ENCODE peak calls at places on chromosomes 6 and 20, in seven cellular contexts. One of them, this sample, is unnamed.

GRCh38 chr6:170248111-170248805 is 42.6 kb downstream of the DLL1 start:
- DNase-seq in transverse colon: no peak
- DNase-seq in HCT116: no peak
- DNase-seq in IMR-90: no peak
- DNase-seq in right lobe of liver: peak
- DNase-seq in K562: no peak
- DNase-seq in breast epithelium: no peak
- DNase-seq in this sample: no peak

GRCh38 chr6:85551264-85551663 is 42.4 kb downstream of the SNX14 start:
- DNase-seq in transverse colon: no peak
- DNase-seq in HCT116: no peak
- DNase-seq in IMR-90: no peak
- DNase-seq in right lobe of liver: no peak
- DNase-seq in K562: peak
- DNase-seq in breast epithelium: no peak
- DNase-seq in this sample: no peak

GRCh38 chr20:51014797-51015722 is 7.8 kb downstream of the KCNG1 start:
- DNase-seq in transverse colon: peak
- DNase-seq in HCT116: no peak
- DNase-seq in IMR-90: peak
- DNase-seq in right lobe of liver: no peak
- DNase-seq in K562: peak
- DNase-seq in breast epithelium: no peak
- DNase-seq in this sample: peak

GRCh38 chr6:167495506-167496391 is 170.9 kb downstream of the TTLL2 start:
- DNase-seq in transverse colon: no peak
- DNase-seq in HCT116: no peak
- DNase-seq in IMR-90: no peak
- DNase-seq in right lobe of liver: no peak
- DNase-seq in K562: no peak
- DNase-seq in breast epithelium: no peak
- DNase-seq in this sample: no peak

GRCh38 chr6:38676974-38677544 is 25.9 kb downstream of the GLO1 start:
- DNase-seq in transverse colon: no peak
- DNase-seq in HCT116: no peak
- DNase-seq in IMR-90: no peak
- DNase-seq in right lobe of liver: no peak
- DNase-seq in K562: no peak
- DNase-seq in breast epithelium: no peak
- DNase-seq in this sample: no peak

GRCh38 chr6:74626288-74626687 is 579.6 kb downstream of the COL12A1 start:
- DNase-seq in transverse colon: no peak
- DNase-seq in HCT116: no peak
- DNase-seq in IMR-90: no peak
- DNase-seq in right lobe of liver: no peak
- DNase-seq in K562: no peak
- DNase-seq in breast epithelium: no peak
- DNase-seq in this sample: no peak

GRCh38 chr20:17043323-17043722 is 183.5 kb upstream of the PCSK2 start:
- DNase-seq in transverse colon: no peak
- DNase-seq in HCT116: no peak
- DNase-seq in IMR-90: no peak
- DNase-seq in right lobe of liver: no peak
- DNase-seq in K562: no peak
- DNase-seq in breast epithelium: no peak
- DNase-seq in this sample: no peak

GRCh38 chr6:2158596-2159271 is 86.7 kb downstream of the GMDS start:
- DNase-seq in transverse colon: no peak
- DNase-seq in HCT116: peak
- DNase-seq in IMR-90: peak
- DNase-seq in right lobe of liver: no peak
- DNase-seq in K562: peak
- DNase-seq in breast epithelium: no peak
- DNase-seq in this sample: no peak

GRCh38 chr6:80003841-80004198 is 629 bp upstream of the TTK start:
- DNase-seq in transverse colon: peak
- DNase-seq in HCT116: no peak
- DNase-seq in IMR-90: no peak
- DNase-seq in right lobe of liver: peak
- DNase-seq in K562: no peak
- DNase-seq in breast epithelium: no peak
- DNase-seq in this sample: no peak

GRCh38 chr20:18001131-18001921 is 32.5 kb downstream of the MGME1 start:
- DNase-seq in transverse colon: peak
- DNase-seq in HCT116: no peak
- DNase-seq in IMR-90: peak
- DNase-seq in right lobe of liver: peak
- DNase-seq in K562: no peak
- DNase-seq in breast epithelium: peak
- DNase-seq in this sample: peak

GRCh38 chr20:63703471-63703975 is 4.3 kb downstream of the ARFRP1 start:
- DNase-seq in transverse colon: no peak
- DNase-seq in HCT116: no peak
- DNase-seq in IMR-90: no peak
- DNase-seq in right lobe of liver: no peak
- DNase-seq in K562: peak
- DNase-seq in breast epithelium: no peak
- DNase-seq in this sample: no peak

GRCh38 chr6:24905485-24905884 is 30.3 kb downstream of the RIPOR2 start:
- DNase-seq in transverse colon: no peak
- DNase-seq in HCT116: no peak
- DNase-seq in IMR-90: no peak
- DNase-seq in right lobe of liver: no peak
- DNase-seq in K562: no peak
- DNase-seq in breast epithelium: no peak
- DNase-seq in this sample: no peak

GRCh38 chr6:9365378-9365777 is 930.0 kb upstream of the SLC35B3 start:
- DNase-seq in transverse colon: no peak
- DNase-seq in HCT116: no peak
- DNase-seq in IMR-90: no peak
- DNase-seq in right lobe of liver: no peak
- DNase-seq in K562: no peak
- DNase-seq in breast epithelium: no peak
- DNase-seq in this sample: no peak

GRCh38 chr6:136823128-136823660 is 802 bp downstream of the PEX7 start:
- DNase-seq in transverse colon: no peak
- DNase-seq in HCT116: no peak
- DNase-seq in IMR-90: no peak
- DNase-seq in right lobe of liver: peak
- DNase-seq in K562: no peak
- DNase-seq in breast epithelium: peak
- DNase-seq in this sample: no peak

GRCh38 chr6:169250660-169251059 is 3.0 kb downstream of the THBS2 start:
- DNase-seq in transverse colon: no peak
- DNase-seq in HCT116: peak
- DNase-seq in IMR-90: peak
- DNase-seq in right lobe of liver: no peak
- DNase-seq in K562: no peak
- DNase-seq in breast epithelium: no peak
- DNase-seq in this sample: peak

GRCh38 chr20:47681977-47682812 is 103.1 kb downstream of the SULF2 start:
- DNase-seq in transverse colon: no peak
- DNase-seq in HCT116: no peak
- DNase-seq in IMR-90: no peak
- DNase-seq in right lobe of liver: no peak
- DNase-seq in K562: no peak
- DNase-seq in breast epithelium: no peak
- DNase-seq in this sample: no peak

GRCh38 chr6:123745877-123746276 is 57.8 kb upstream of the NKAIN2 start:
- DNase-seq in transverse colon: no peak
- DNase-seq in HCT116: no peak
- DNase-seq in IMR-90: peak
- DNase-seq in right lobe of liver: no peak
- DNase-seq in K562: no peak
- DNase-seq in breast epithelium: no peak
- DNase-seq in this sample: peak

DNA sequence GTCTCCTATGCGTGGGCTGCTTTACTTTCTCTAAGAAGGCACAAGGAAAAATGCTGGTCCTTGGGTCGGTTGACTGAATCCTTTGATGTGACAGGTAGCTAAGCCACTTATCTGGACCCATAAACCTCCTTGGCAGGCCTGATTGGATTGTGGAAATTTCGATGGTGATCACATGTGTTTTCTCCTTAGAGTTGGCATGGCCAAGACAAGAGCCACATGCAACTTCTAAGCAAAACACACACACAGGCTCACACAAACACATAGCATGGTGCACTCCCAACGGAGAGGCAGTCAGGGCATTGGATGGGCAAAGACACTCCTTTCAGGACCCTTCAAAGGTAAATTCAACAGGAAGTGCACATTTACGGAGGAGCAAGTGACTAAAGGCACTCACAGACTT is 95.2 kb downstream of the PSMG4 start:
- DNase-seq in transverse colon: no peak
- DNase-seq in HCT116: no peak
- DNase-seq in IMR-90: no peak
- DNase-seq in right lobe of liver: no peak
- DNase-seq in K562: no peak
- DNase-seq in breast epithelium: no peak
- DNase-seq in this sample: no peak
- TF ChIP-seq POLR2A in transverse colon: no peak
- TF ChIP-seq POLR2A in HCT116: no peak
- TF ChIP-seq POLR2A in IMR-90: no peak
- TF ChIP-seq POLR2A in right lobe of liver: no peak
- TF ChIP-seq POLR2A in K562: no peak
- TF ChIP-seq POLR2A in breast epithelium: no peak
- TF ChIP-seq POLR2A in this sample: no peak

GRCh38 chr20:4832469-4832868 is 110.8 kb downstream of the PRND start:
- DNase-seq in transverse colon: no peak
- DNase-seq in HCT116: no peak
- DNase-seq in IMR-90: no peak
- DNase-seq in right lobe of liver: no peak
- DNase-seq in K562: no peak
- DNase-seq in breast epithelium: no peak
- DNase-seq in this sample: no peak
- TF ChIP-seq POLR2A in transverse colon: no peak
- TF ChIP-seq POLR2A in HCT116: no peak
- TF ChIP-seq POLR2A in IMR-90: no peak
- TF ChIP-seq POLR2A in right lobe of liver: no peak
- TF ChIP-seq POLR2A in K562: no peak
- TF ChIP-seq POLR2A in breast epithelium: no peak
- TF ChIP-seq POLR2A in this sample: no peak

GRCh38 chr6:36197739-36198221 is 1.2 kb downstream of the BRPF3 start:
- DNase-seq in transverse colon: no peak
- DNase-seq in HCT116: no peak
- DNase-seq in IMR-90: no peak
- DNase-seq in right lobe of liver: peak
- DNase-seq in K562: no peak
- DNase-seq in breast epithelium: no peak
- DNase-seq in this sample: no peak

GRCh38 chr6:36195471-36196048 is 984 bp upstream of the BRPF3 start:
- DNase-seq in transverse colon: no peak
- DNase-seq in HCT116: no peak
- DNase-seq in IMR-90: no peak
- DNase-seq in right lobe of liver: no peak
- DNase-seq in K562: no peak
- DNase-seq in breast epithelium: no peak
- DNase-seq in this sample: no peak

GRCh38 chr6:36196880-36197548 is 470 bp downstream of the BRPF3 start:
- DNase-seq in transverse colon: peak
- DNase-seq in HCT116: peak
- DNase-seq in IMR-90: peak
- DNase-seq in right lobe of liver: peak
- DNase-seq in K562: peak
- DNase-seq in breast epithelium: peak
- DNase-seq in this sample: peak

GRCh38 chr6:36198986-36199385 is 2.4 kb downstream of the BRPF3 start:
- DNase-seq in transverse colon: no peak
- DNase-seq in HCT116: no peak
- DNase-seq in IMR-90: no peak
- DNase-seq in right lobe of liver: no peak
- DNase-seq in K562: no peak
- DNase-seq in breast epithelium: no peak
- DNase-seq in this sample: no peak

DNA sequence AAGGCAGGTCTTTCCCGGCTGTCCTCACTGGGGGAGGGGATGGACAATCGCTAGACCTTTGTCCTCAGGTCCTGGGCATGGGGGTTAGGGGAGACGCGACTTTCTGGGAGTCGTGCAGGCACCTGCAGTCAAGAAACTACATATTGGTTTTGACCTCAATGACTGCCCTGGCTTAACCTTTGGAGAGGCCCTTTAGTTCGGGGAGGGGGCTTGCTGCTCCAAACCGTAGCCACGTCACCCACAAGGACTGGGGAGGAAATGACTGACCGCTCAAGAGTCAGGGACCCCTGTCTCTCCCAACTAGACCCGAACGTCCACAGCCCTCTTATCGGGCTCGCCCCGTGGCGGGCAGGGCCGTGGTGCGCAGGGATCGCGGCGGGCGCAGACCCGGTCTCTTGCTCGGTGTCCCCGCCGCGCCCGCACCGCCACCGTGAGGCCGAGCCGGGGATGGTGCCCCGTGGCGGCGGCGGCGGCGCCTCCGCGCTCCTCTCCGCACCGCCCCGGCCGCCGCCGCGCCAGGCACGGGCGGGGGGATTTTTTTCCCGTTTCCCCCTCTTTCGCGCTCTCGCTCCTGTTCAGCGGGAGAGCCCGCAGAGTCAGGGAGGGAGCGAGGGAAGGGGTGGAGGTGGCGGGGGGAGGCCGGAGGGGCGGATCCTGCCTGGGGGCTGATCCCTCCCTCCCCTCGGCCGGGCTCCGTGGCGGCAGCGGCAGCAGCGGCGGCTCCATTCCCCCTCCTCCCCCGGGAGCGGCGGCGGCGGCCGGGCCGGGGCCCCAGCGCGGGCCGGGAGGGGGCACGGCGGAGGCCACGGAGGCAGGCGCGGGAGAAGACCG is at the start of gene BRPF3:
- DNase-seq in transverse colon: peak
- DNase-seq in HCT116: no peak
- DNase-seq in IMR-90: peak
- DNase-seq in right lobe of liver: peak
- DNase-seq in K562: peak
- DNase-seq in breast epithelium: peak
- DNase-seq in this sample: peak
- TF ChIP-seq POLR2A in transverse colon: peak
- TF ChIP-seq POLR2A in HCT116: peak
- TF ChIP-seq POLR2A in IMR-90: peak
- TF ChIP-seq POLR2A in right lobe of liver: peak
- TF ChIP-seq POLR2A in K562: peak
- TF ChIP-seq POLR2A in breast epithelium: peak
- TF ChIP-seq POLR2A in this sample: peak

GRCh38 chr20:24694157-24694726 is 224.8 kb downstream of the SYNDIG1 start:
- DNase-seq in transverse colon: no peak
- DNase-seq in HCT116: no peak
- DNase-seq in IMR-90: no peak
- DNase-seq in right lobe of liver: no peak
- DNase-seq in K562: no peak
- DNase-seq in breast epithelium: peak
- DNase-seq in this sample: no peak

GRCh38 chr20:24695529-24696225 is 226.2 kb downstream of the SYNDIG1 start:
- DNase-seq in transverse colon: no peak
- DNase-seq in HCT116: no peak
- DNase-seq in IMR-90: no peak
- DNase-seq in right lobe of liver: no peak
- DNase-seq in K562: no peak
- DNase-seq in breast epithelium: no peak
- DNase-seq in this sample: no peak

GRCh38 chr20:24696396-24696795 is 227.0 kb downstream of the SYNDIG1 start:
- DNase-seq in transverse colon: no peak
- DNase-seq in HCT116: no peak
- DNase-seq in IMR-90: no peak
- DNase-seq in right lobe of liver: no peak
- DNase-seq in K562: no peak
- DNase-seq in breast epithelium: no peak
- DNase-seq in this sample: no peak

GRCh38 chr20:24693466-24694156 is 224.2 kb downstream of the SYNDIG1 start:
- DNase-seq in transverse colon: no peak
- DNase-seq in HCT116: no peak
- DNase-seq in IMR-90: no peak
- DNase-seq in right lobe of liver: no peak
- DNase-seq in K562: no peak
- DNase-seq in breast epithelium: no peak
- DNase-seq in this sample: no peak

GRCh38 chr20:24694727-24695528 is 225.5 kb downstream of the SYNDIG1 start:
- DNase-seq in transverse colon: no peak
- DNase-seq in HCT116: no peak
- DNase-seq in IMR-90: no peak
- DNase-seq in right lobe of liver: no peak
- DNase-seq in K562: no peak
- DNase-seq in breast epithelium: peak
- DNase-seq in this sample: no peak
- TF ChIP-seq POLR2A in transverse colon: no peak
- TF ChIP-seq POLR2A in HCT116: no peak
- TF ChIP-seq POLR2A in IMR-90: no peak
- TF ChIP-seq POLR2A in right lobe of liver: no peak
- TF ChIP-seq POLR2A in K562: no peak
- TF ChIP-seq POLR2A in breast epithelium: no peak
- TF ChIP-seq POLR2A in this sample: no peak